ENCODE peak calls at places on chromosomes 1 and 21, in ten cellular contexts. W is MCF 10A; T is GM23248; J is naive thymus-derived CD8-positive, alpha-beta T cell; D is sciatic nerve; O is tibial nerve; P is stimulated activated CD4-positive, alpha-beta T cell treated with anti-CD3 and anti-CD28 coated beads, Interleukin-2, amount 100 ng/mL, for 24 hours; I is LoVo; A is activated naive CD4-positive, alpha-beta T cell treated with anti-CD3 and anti-CD28 coated beads, Interleukin-2, amount 50 U/mL, for 16 hours; U is GM12865. G is an unnamed sample.

GRCh38 chr1:226732856-226733291 is 6.2 kb downstream of the ITPKB start:
- DNase-seq in T (no peak), I (no peak), D (no peak), W (no peak), J (no peak), U (no peak), O (no peak), P (no peak), A (no peak), G (no peak)

GRCh38 chr1:223135176-223135575 is 7.9 kb downstream of the TLR5 start:
- DNase-seq in J (no peak), U (no peak), W (peak), T (peak), A (no peak), P (no peak), O (no peak), D (no peak), I (peak), G (no peak)

GRCh38 chr1:161307230-161307768 is 2.5 kb downstream of the MPZ start:
- DNase-seq in I (no peak), U (peak), O (no peak), P (no peak), J (no peak), D (peak), T (peak), W (peak), A (no peak), G (no peak)

GRCh38 chr1:219352961-219353651 is 179.4 kb downstream of the LYPLAL1 start:
- DNase-seq in P (no peak), O (no peak), A (no peak), J (no peak), T (no peak), U (no peak), I (no peak), D (no peak), W (no peak), G (no peak)

GRCh38 chr21:45332981-45333582 is 45.4 kb upstream of the POFUT2 start:
- DNase-seq in D (peak), O (no peak), A (no peak), I (no peak), W (no peak), U (no peak), J (no peak), P (no peak), T (no peak), G (no peak)

GRCh38 chr1:182069028-182069466 is 7.5 kb upstream of the ZNF648 start:
- DNase-seq in P (peak), J (no peak), U (peak), I (peak), T (peak), W (peak), D (peak), O (peak), A (peak), G (no peak)

GRCh38 chr1:210222288-210223006 is 10.1 kb upstream of the SERTAD4 start:
- DNase-seq in A (no peak), D (no peak), I (peak), T (no peak), J (no peak), W (peak), U (no peak), P (no peak), O (no peak), G (no peak)

GRCh38 chr1:207910678-207911354 is at the start of gene CD34:
- DNase-seq in P (peak), T (peak), D (no peak), J (no peak), W (no peak), O (no peak), A (peak), U (no peak), I (no peak), G (no peak)

GRCh38 chr1:181090653-181091126 is 2.2 kb downstream of the IER5 start:
- DNase-seq in T (peak), I (no peak), A (peak), D (no peak), J (peak), P (peak), W (peak), U (peak), O (no peak), G (peak)

GRCh38 chr1:219310181-219310728 is 136.6 kb downstream of the LYPLAL1 start:
- DNase-seq in T (no peak), P (no peak), O (no peak), U (no peak), I (peak), J (no peak), W (no peak), A (no peak), D (no peak), G (no peak)

GRCh38 chr1:38941527-38942019 is at the start of gene RHBDL2:
- DNase-seq in O (no peak), A (no peak), T (peak), D (peak), P (no peak), I (peak), U (no peak), J (no peak), W (peak), G (no peak)